ENCODE peak calls at places on chromosomes 13 and 19, in ten cellular contexts. M is HT-29; E is aorta; I is NCI-H446; P is GM10248; R is NCI-H774; Z is EH; W is endothelial cell; F is activated gamma-delta T cell treated with Interleukin-2 at 50 U/mL for 16 hours; N is naive thymus-derived CD4-positive, alpha-beta T cell. V is an unnamed sample.

GRCh38 chr19:35098413-35099049 is 17.1 kb upstream of the FXYD3 start:
- DNase-seq in M (no peak), E (no peak), I (no peak), P (no peak), R (no peak), Z (no peak), W (no peak), F (no peak), N (no peak), V (no peak)

GRCh38 chr13:60329221-60329983 is 67.6 kb upstream of the TDRD3 start:
- DNase-seq in M (peak), E (no peak), I (no peak), P (peak), R (peak), Z (peak), W (peak), F (no peak), N (no peak), V (peak)

GRCh38 chr13:24385902-24386301 is 76.5 kb downstream of the C1QTNF9 start:
- DNase-seq in M (no peak), E (no peak), I (no peak), P (no peak), R (no peak), Z (no peak), W (no peak), F (no peak), N (no peak), V (no peak)

GRCh38 chr13:27419333-27419732 is 5.1 kb upstream of the GTF3A start:
- DNase-seq in M (no peak), E (no peak), I (no peak), P (no peak), R (no peak), Z (peak), W (no peak), F (no peak), N (no peak), V (no peak)

GRCh38 chr19:49689133-49690072 is at the start of gene ADM5:
- DNase-seq in M (peak), E (no peak), I (no peak), P (no peak), R (peak), Z (peak), W (no peak), F (peak), N (peak), V (no peak)

GRCh38 chr13:39148513-39148961 is 110.3 kb downstream of the NHLRC3 start:
- DNase-seq in M (no peak), E (no peak), I (no peak), P (no peak), R (peak), Z (peak), W (no peak), F (no peak), N (no peak), V (peak)

GRCh38 chr19:55626350-55626749 is 2.0 kb upstream of the ZNF784 start:
- DNase-seq in M (no peak), E (no peak), I (no peak), P (no peak), R (no peak), Z (no peak), W (no peak), F (peak), N (peak), V (no peak)

GRCh38 chr13:76879876-76880270 is 6.3 kb downstream of the KCTD12 start:
- DNase-seq in M (peak), E (no peak), I (no peak), P (no peak), R (no peak), Z (no peak), W (no peak), F (no peak), N (no peak), V (no peak)

GRCh38 chr19:14775855-14776254 is 2.5 kb downstream of the ADGRE2 start:
- DNase-seq in M (no peak), E (no peak), I (no peak), P (peak), R (no peak), Z (no peak), W (no peak), F (no peak), N (no peak), V (no peak)

GRCh38 chr13:31767175-31767900 is 28.0 kb downstream of the RXFP2 start:
- DNase-seq in M (no peak), E (no peak), I (no peak), P (no peak), R (no peak), Z (peak), W (no peak), F (no peak), N (no peak), V (no peak)

GRCh38 chr19:11356676-11357550 is 1.7 kb downstream of the PLPPR2 start:
- DNase-seq in M (no peak), E (no peak), I (no peak), P (no peak), R (no peak), Z (no peak), W (no peak), F (no peak), N (no peak), V (no peak)

GRCh38 chr13:84706004-84706710 is 823.9 kb upstream of the SLITRK1 start:
- DNase-seq in M (no peak), E (no peak), I (no peak), P (no peak), R (no peak), Z (no peak), W (no peak), F (no peak), N (no peak), V (no peak)

GRCh38 chr13:50550151-50550550 is 293.3 kb downstream of the DLEU7 start:
- DNase-seq in M (no peak), E (no peak), I (no peak), P (no peak), R (no peak), Z (no peak), W (no peak), F (no peak), N (no peak), V (no peak)

GRCh38 chr19:52188822-52189744 is 769 bp upstream of the PPP2R1A start:
- DNase-seq in M (no peak), E (no peak), I (peak), P (no peak), R (peak), Z (no peak), W (peak), F (no peak), N (peak), V (no peak)

GRCh38 chr13:48630791-48631190 is 22.9 kb upstream of the CYSLTR2 start:
- DNase-seq in M (no peak), E (no peak), I (no peak), P (no peak), R (no peak), Z (no peak), W (no peak), F (no peak), N (no peak), V (no peak)

GRCh38 chr13:29800687-29801086 is 49.7 kb downstream of the UBL3 start:
- DNase-seq in M (no peak), E (no peak), I (no peak), P (no peak), R (no peak), Z (no peak), W (no peak), F (no peak), N (no peak), V (no peak)

GRCh38 chr19:18845961-18846360 is 14.2 kb downstream of the UPF1 start:
- DNase-seq in M (no peak), E (no peak), I (no peak), P (no peak), R (no peak), Z (no peak), W (no peak), F (no peak), N (no peak), V (no peak)

GRCh38 chr13:39892731-39893293 is 237.3 kb downstream of the COG6 start:
- DNase-seq in M (no peak), E (peak), I (no peak), P (no peak), R (no peak), Z (peak), W (no peak), F (no peak), N (peak), V (no peak)

GRCh38 chr19:3275583-3276340 is 51.3 kb downstream of the CELF5 start:
- DNase-seq in M (peak), E (peak), I (peak), P (peak), R (peak), Z (peak), W (peak), F (peak), N (peak), V (peak)

GRCh38 chr19:6092329-6093286 is 17.7 kb downstream of the RFX2 start:
- DNase-seq in M (peak), E (peak), I (no peak), P (no peak), R (peak), Z (peak), W (peak), F (no peak), N (no peak), V (peak)

GRCh38 chr13:54445453-54445852 is 1416.8 kb downstream of the OLFM4 start:
- DNase-seq in M (no peak), E (no peak), I (no peak), P (no peak), R (no peak), Z (no peak), W (no peak), F (no peak), N (no peak), V (no peak)

GRCh38 chr13:44117351-44117750 is 237.6 kb downstream of the LACC1 start:
- DNase-seq in M (no peak), E (no peak), I (no peak), P (no peak), R (no peak), Z (peak), W (no peak), F (no peak), N (no peak), V (no peak)

GRCh38 chr19:6458695-6459355 is 767 bp downstream of the SLC25A23 start:
- DNase-seq in M (peak), E (no peak), I (no peak), P (no peak), R (no peak), Z (no peak), W (no peak), F (no peak), N (no peak), V (no peak)

GRCh38 chr13:107466326-107466725 is 749.0 kb downstream of the LIG4 start:
- DNase-seq in M (no peak), E (no peak), I (no peak), P (no peak), R (no peak), Z (no peak), W (no peak), F (no peak), N (no peak), V (peak)

GRCh38 chr13:25776722-25777121 is 275.1 kb downstream of the SHISA2 start:
- DNase-seq in M (no peak), E (no peak), I (no peak), P (no peak), R (no peak), Z (no peak), W (no peak), F (no peak), N (no peak), V (no peak)

GRCh38 chr13:110214637-110215036 is 92.3 kb downstream of the COL4A1 start:
- DNase-seq in M (no peak), E (no peak), I (no peak), P (no peak), R (no peak), Z (peak), W (no peak), F (no peak), N (no peak), V (no peak)

GRCh38 chr19:53910170-53910518 is 1.1 kb downstream of the CACNG7 start:
- DNase-seq in M (no peak), E (no peak), I (no peak), P (no peak), R (no peak), Z (no peak), W (no peak), F (no peak), N (no peak), V (no peak)

V was measured in Caki2.